ENCODE peak calls at places on chromosome 1, in six cellular contexts. One of them, this sample, is unnamed.

GRCh38 chr1:219518168-219518905 is 94.6 kb downstream of the ZC3H11B start:
- DNase-seq in CD8-positive, alpha-beta T cell: no peak
- DNase-seq in CD14-positive monocyte: no peak
- DNase-seq in neural crest cell: no peak
- DNase-seq in fibroblast of the aortic adventitia: peak
- DNase-seq in A549: peak
- DNase-seq in this sample: no peak

GRCh38 chr1:111596499-111596898 is 23.1 kb upstream of the RAP1A start:
- DNase-seq in A549: no peak
- DNase-seq in neural crest cell: no peak
- DNase-seq in CD8-positive, alpha-beta T cell: peak
- DNase-seq in fibroblast of the aortic adventitia: no peak
- DNase-seq in CD14-positive monocyte: no peak
- DNase-seq in this sample: peak

GRCh38 chr1:112735752-112736151 is 20.6 kb upstream of the PPM1J start:
- DNase-seq in fibroblast of the aortic adventitia: peak
- DNase-seq in CD8-positive, alpha-beta T cell: no peak
- DNase-seq in neural crest cell: no peak
- DNase-seq in CD14-positive monocyte: no peak
- DNase-seq in A549: peak
- DNase-seq in this sample: no peak

GRCh38 chr1:160222521-160222920 is 17.3 kb downstream of the PEA15 start:
- DNase-seq in neural crest cell: no peak
- DNase-seq in CD14-positive monocyte: no peak
- DNase-seq in A549: no peak
- DNase-seq in fibroblast of the aortic adventitia: no peak
- DNase-seq in CD8-positive, alpha-beta T cell: no peak
- DNase-seq in this sample: no peak

GRCh38 chr1:212518188-212518951 is 85.7 kb downstream of the NENF start:
- DNase-seq in fibroblast of the aortic adventitia: peak
- DNase-seq in A549: peak
- DNase-seq in neural crest cell: no peak
- DNase-seq in CD8-positive, alpha-beta T cell: no peak
- DNase-seq in CD14-positive monocyte: no peak
- DNase-seq in this sample: no peak

GRCh38 chr1:223147858-223148257 is 4.8 kb upstream of the TLR5 start:
- DNase-seq in neural crest cell: no peak
- DNase-seq in CD8-positive, alpha-beta T cell: no peak
- DNase-seq in A549: no peak
- DNase-seq in CD14-positive monocyte: no peak
- DNase-seq in fibroblast of the aortic adventitia: no peak
- DNase-seq in this sample: no peak

GRCh38 chr1:43002766-43003165 is 44.1 kb upstream of the SLC2A1 start:
- DNase-seq in A549: no peak
- DNase-seq in CD14-positive monocyte: no peak
- DNase-seq in fibroblast of the aortic adventitia: no peak
- DNase-seq in CD8-positive, alpha-beta T cell: no peak
- DNase-seq in neural crest cell: no peak
- DNase-seq in this sample: no peak

GRCh38 chr1:28272215-28272852 is 13.0 kb downstream of the SESN2 start:
- DNase-seq in A549: no peak
- DNase-seq in CD8-positive, alpha-beta T cell: no peak
- DNase-seq in fibroblast of the aortic adventitia: no peak
- DNase-seq in CD14-positive monocyte: no peak
- DNase-seq in neural crest cell: no peak
- DNase-seq in this sample: no peak

GRCh38 chr1:243924588-243925349 is 74.7 kb upstream of the AKT3 start:
- DNase-seq in fibroblast of the aortic adventitia: peak
- DNase-seq in A549: no peak
- DNase-seq in CD8-positive, alpha-beta T cell: no peak
- DNase-seq in neural crest cell: no peak
- DNase-seq in CD14-positive monocyte: no peak
- DNase-seq in this sample: no peak

GRCh38 chr1:164728719-164729118 is 169.7 kb downstream of the PBX1 start:
- DNase-seq in CD14-positive monocyte: no peak
- DNase-seq in A549: no peak
- DNase-seq in neural crest cell: no peak
- DNase-seq in fibroblast of the aortic adventitia: no peak
- DNase-seq in CD8-positive, alpha-beta T cell: no peak
- DNase-seq in this sample: no peak

GRCh38 chr1:17338706-17339493 is 30.9 kb downstream of the PADI4 start:
- DNase-seq in fibroblast of the aortic adventitia: no peak
- DNase-seq in A549: no peak
- DNase-seq in CD8-positive, alpha-beta T cell: no peak
- DNase-seq in neural crest cell: no peak
- DNase-seq in CD14-positive monocyte: no peak
- DNase-seq in this sample: no peak
- TF ChIP-seq CTCF in fibroblast of the aortic adventitia: peak
- TF ChIP-seq CTCF in A549: no peak
- TF ChIP-seq CTCF in CD8-positive, alpha-beta T cell: no peak
- TF ChIP-seq CTCF in neural crest cell: no peak
- TF ChIP-seq CTCF in CD14-positive monocyte: no peak
- TF ChIP-seq CTCF in this sample: no peak

GRCh38 chr1:19096036-19096833 is 113.8 kb downstream of the UBR4 start:
- DNase-seq in CD8-positive, alpha-beta T cell: no peak
- DNase-seq in CD14-positive monocyte: no peak
- DNase-seq in A549: peak
- DNase-seq in fibroblast of the aortic adventitia: peak
- DNase-seq in neural crest cell: peak
- DNase-seq in this sample: peak
- TF ChIP-seq CTCF in CD8-positive, alpha-beta T cell: no peak
- TF ChIP-seq CTCF in CD14-positive monocyte: no peak
- TF ChIP-seq CTCF in A549: peak
- TF ChIP-seq CTCF in fibroblast of the aortic adventitia: peak
- TF ChIP-seq CTCF in neural crest cell: peak
- TF ChIP-seq CTCF in this sample: no peak

DNA sequence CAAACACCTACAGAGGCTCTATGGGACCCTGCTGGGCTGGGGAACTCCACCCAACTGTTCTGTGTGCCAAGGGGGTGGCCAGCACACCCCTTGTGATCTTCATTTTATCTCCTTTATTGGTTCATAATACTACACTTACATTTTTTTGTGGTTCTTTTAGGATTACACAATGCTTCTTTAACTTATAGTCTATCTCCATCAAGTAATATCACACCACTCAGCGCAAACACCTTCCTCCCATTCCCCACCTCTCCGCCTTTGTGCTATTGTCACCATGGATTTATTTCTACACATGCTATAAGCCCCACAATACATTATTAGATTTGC is 15.9 kb downstream of the EFNA3 start:
- DNase-seq in CD14-positive monocyte: no peak
- DNase-seq in neural crest cell: no peak
- DNase-seq in fibroblast of the aortic adventitia: no peak
- DNase-seq in A549: no peak
- DNase-seq in CD8-positive, alpha-beta T cell: no peak
- DNase-seq in this sample: no peak
- TF ChIP-seq CTCF in CD14-positive monocyte: no peak
- TF ChIP-seq CTCF in neural crest cell: no peak
- TF ChIP-seq CTCF in fibroblast of the aortic adventitia: no peak
- TF ChIP-seq CTCF in A549: no peak
- TF ChIP-seq CTCF in CD8-positive, alpha-beta T cell: no peak
- TF ChIP-seq CTCF in this sample: no peak

GRCh38 chr1:234616644-234617043 is 6.7 kb upstream of the IRF2BP2 start:
- DNase-seq in A549: no peak
- DNase-seq in fibroblast of the aortic adventitia: peak
- DNase-seq in CD14-positive monocyte: no peak
- DNase-seq in CD8-positive, alpha-beta T cell: no peak
- DNase-seq in neural crest cell: no peak
- DNase-seq in this sample: no peak
- TF ChIP-seq CTCF in A549: no peak
- TF ChIP-seq CTCF in fibroblast of the aortic adventitia: no peak
- TF ChIP-seq CTCF in CD14-positive monocyte: no peak
- TF ChIP-seq CTCF in CD8-positive, alpha-beta T cell: no peak
- TF ChIP-seq CTCF in neural crest cell: no peak
- TF ChIP-seq CTCF in this sample: no peak

DNA sequence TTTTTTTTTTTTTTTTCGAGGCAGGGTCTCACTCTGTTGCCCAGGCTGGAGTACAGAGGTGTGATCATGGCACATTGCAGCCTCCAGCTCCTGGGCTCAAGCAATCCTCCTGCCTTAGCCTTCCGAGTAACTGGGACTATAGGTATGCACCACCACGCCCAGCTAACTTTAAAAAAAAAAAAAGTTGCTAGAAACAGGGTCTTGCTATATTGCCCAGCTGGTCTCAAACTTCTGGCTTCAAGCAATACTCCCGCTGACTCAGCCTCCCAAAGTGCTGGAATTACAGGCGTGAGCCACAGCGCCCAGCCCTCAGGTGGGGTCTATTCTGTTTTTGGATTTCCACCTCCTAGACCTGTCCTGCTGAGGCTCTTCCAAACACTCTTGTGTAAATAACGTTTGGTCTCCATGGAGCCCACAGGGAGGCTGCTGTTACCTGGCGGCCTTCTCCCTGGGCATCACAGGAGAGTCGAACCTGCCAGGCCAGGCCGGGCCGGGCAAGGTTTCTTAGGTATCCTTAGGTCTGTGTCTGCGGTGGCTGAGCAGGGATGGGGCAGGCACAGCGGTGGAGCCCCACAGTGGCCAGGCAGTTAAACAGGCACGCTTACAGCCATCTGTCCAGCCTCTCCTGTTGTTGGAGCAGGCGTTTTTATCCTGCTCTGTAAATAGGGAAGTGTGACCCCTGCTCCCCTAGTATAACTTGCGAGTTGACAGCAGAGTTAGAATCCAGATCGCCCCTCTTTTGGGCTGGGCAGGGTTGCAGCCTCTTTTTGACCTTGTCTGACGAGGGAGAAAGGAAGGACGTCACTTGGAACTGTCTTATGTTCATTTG is 18.8 kb downstream of the PLEKHM2 start:
- DNase-seq in A549: peak
- DNase-seq in CD8-positive, alpha-beta T cell: no peak
- DNase-seq in neural crest cell: no peak
- DNase-seq in CD14-positive monocyte: no peak
- DNase-seq in fibroblast of the aortic adventitia: no peak
- DNase-seq in this sample: no peak
- TF ChIP-seq CTCF in A549: peak
- TF ChIP-seq CTCF in CD8-positive, alpha-beta T cell: no peak
- TF ChIP-seq CTCF in neural crest cell: no peak
- TF ChIP-seq CTCF in CD14-positive monocyte: no peak
- TF ChIP-seq CTCF in fibroblast of the aortic adventitia: peak
- TF ChIP-seq CTCF in this sample: no peak

GRCh38 chr1:975365-975764 is 6.5 kb downstream of the PERM1 start:
- DNase-seq in A549: no peak
- DNase-seq in neural crest cell: no peak
- DNase-seq in CD8-positive, alpha-beta T cell: no peak
- DNase-seq in CD14-positive monocyte: peak
- DNase-seq in fibroblast of the aortic adventitia: no peak
- DNase-seq in this sample: no peak

GRCh38 chr1:974687-975328 is 7.1 kb downstream of the PERM1 start:
- DNase-seq in A549: no peak
- DNase-seq in neural crest cell: no peak
- DNase-seq in CD8-positive, alpha-beta T cell: no peak
- DNase-seq in CD14-positive monocyte: peak
- DNase-seq in fibroblast of the aortic adventitia: no peak
- DNase-seq in this sample: no peak

GRCh38 chr1:974293-974640 is 7.6 kb downstream of the PERM1 start:
- DNase-seq in CD8-positive, alpha-beta T cell: no peak
- DNase-seq in neural crest cell: no peak
- DNase-seq in fibroblast of the aortic adventitia: no peak
- DNase-seq in CD14-positive monocyte: no peak
- DNase-seq in A549: no peak
- DNase-seq in this sample: no peak

GRCh38 chr1:978069-978834 is 3.6 kb downstream of the PERM1 start:
- DNase-seq in CD8-positive, alpha-beta T cell: no peak
- DNase-seq in CD14-positive monocyte: peak
- DNase-seq in neural crest cell: no peak
- DNase-seq in A549: no peak
- DNase-seq in fibroblast of the aortic adventitia: no peak
- DNase-seq in this sample: no peak

GRCh38 chr1:975896-976683 is 5.8 kb downstream of the PERM1 start:
- DNase-seq in CD14-positive monocyte: peak
- DNase-seq in neural crest cell: peak
- DNase-seq in A549: peak
- DNase-seq in fibroblast of the aortic adventitia: peak
- DNase-seq in CD8-positive, alpha-beta T cell: peak
- DNase-seq in this sample: peak
- TF ChIP-seq CTCF in CD14-positive monocyte: peak
- TF ChIP-seq CTCF in neural crest cell: peak
- TF ChIP-seq CTCF in A549: peak
- TF ChIP-seq CTCF in fibroblast of the aortic adventitia: peak
- TF ChIP-seq CTCF in CD8-positive, alpha-beta T cell: peak
- TF ChIP-seq CTCF in this sample: peak

GRCh38 chr1:54798769-54799641 is 2.1 kb downstream of the TTC22 start:
- DNase-seq in A549: no peak
- DNase-seq in CD8-positive, alpha-beta T cell: no peak
- DNase-seq in fibroblast of the aortic adventitia: peak
- DNase-seq in CD14-positive monocyte: no peak
- DNase-seq in neural crest cell: no peak
- DNase-seq in this sample: no peak

GRCh38 chr1:54803761-54804470 is 2.8 kb upstream of the TTC22 start:
- DNase-seq in CD14-positive monocyte: no peak
- DNase-seq in fibroblast of the aortic adventitia: peak
- DNase-seq in A549: no peak
- DNase-seq in CD8-positive, alpha-beta T cell: no peak
- DNase-seq in neural crest cell: no peak
- DNase-seq in this sample: no peak

GRCh38 chr1:54798206-54798605 is 2.9 kb downstream of the TTC22 start:
- DNase-seq in CD14-positive monocyte: no peak
- DNase-seq in CD8-positive, alpha-beta T cell: no peak
- DNase-seq in A549: no peak
- DNase-seq in fibroblast of the aortic adventitia: no peak
- DNase-seq in neural crest cell: no peak
- DNase-seq in this sample: no peak

GRCh38 chr1:54800041-54800898 is 853 bp downstream of the TTC22 start:
- DNase-seq in CD14-positive monocyte: no peak
- DNase-seq in neural crest cell: no peak
- DNase-seq in A549: no peak
- DNase-seq in CD8-positive, alpha-beta T cell: no peak
- DNase-seq in fibroblast of the aortic adventitia: no peak
- DNase-seq in this sample: no peak

GRCh38 chr1:54800899-54801759 is at the start of gene TTC22:
- DNase-seq in A549: no peak
- DNase-seq in fibroblast of the aortic adventitia: no peak
- DNase-seq in neural crest cell: no peak
- DNase-seq in CD14-positive monocyte: no peak
- DNase-seq in CD8-positive, alpha-beta T cell: peak
- DNase-seq in this sample: peak
- TF ChIP-seq CTCF in A549: no peak
- TF ChIP-seq CTCF in fibroblast of the aortic adventitia: peak
- TF ChIP-seq CTCF in neural crest cell: no peak
- TF ChIP-seq CTCF in CD14-positive monocyte: peak
- TF ChIP-seq CTCF in CD8-positive, alpha-beta T cell: peak
- TF ChIP-seq CTCF in this sample: peak